ENCODE peak calls at places on chromosomes 3 and 15, in four cellular contexts. H is transverse colon, N is heart left ventricle, B is mucosa of descending colon. Y is an unnamed sample.

GRCh38 chr3:190617185-190617584 is 103.3 kb downstream of the IL1RAP start:
- DNase-seq in H (peak), N (no peak), B (peak), Y (no peak)

GRCh38 chr3:186340211-186340610 is 21.8 kb downstream of the DGKG start:
- DNase-seq in H (no peak), N (no peak), B (no peak), Y (no peak)

GRCh38 chr3:126557415-126557745 is 1.4 kb downstream of the C3orf22 start:
- DNase-seq in H (peak), N (no peak), B (peak), Y (peak)

GRCh38 chr15:78838480-78838879 is 27.2 kb upstream of the ADAMTS7 start:
- DNase-seq in H (no peak), N (no peak), B (peak), Y (no peak)

GRCh38 chr3:197482001-197482400 is 73.8 kb downstream of the BDH1 start:
- DNase-seq in H (no peak), N (no peak), B (no peak), Y (no peak)

GRCh38 chr15:75455424-75455981 is 4.0 kb upstream of the SIN3A start:
- DNase-seq in H (peak), N (peak), B (peak), Y (peak)

GRCh38 chr15:39125904-39126303 is 455.0 kb upstream of the THBS1 start:
- DNase-seq in H (peak), N (no peak), B (peak), Y (no peak)

GRCh38 chr15:81000144-81000625 is 538 bp upstream of the TLNRD1 start:
- DNase-seq in H (no peak), N (no peak), B (peak), Y (no peak)

GRCh38 chr3:82353281-82354171 is 592.1 kb upstream of the GBE1 start:
- DNase-seq in H (no peak), N (peak), B (no peak), Y (no peak)

GRCh38 chr3:9846231-9846630 is 2.4 kb upstream of the RPUSD3 start:
- DNase-seq in H (no peak), N (no peak), B (no peak), Y (no peak)

GRCh38 chr3:131315162-131315561 is 66.4 kb upstream of the NUDT16 start:
- DNase-seq in H (no peak), N (no peak), B (no peak), Y (no peak)

GRCh38 chr15:88911766-88912118 is 1.4 kb downstream of the MFGE8 start:
- DNase-seq in H (no peak), N (no peak), B (no peak), Y (no peak)

GRCh38 chr3:57919987-57920386 is 88.2 kb upstream of the FLNB start:
- DNase-seq in H (no peak), N (no peak), B (peak), Y (no peak)

GRCh38 chr3:38130631-38131065 is 6.3 kb downstream of the ACAA1 start:
- DNase-seq in H (peak), N (no peak), B (peak), Y (no peak)

GRCh38 chr15:69823223-69823907 is 274.4 kb downstream of the TLE3 start:
- DNase-seq in H (no peak), N (no peak), B (peak), Y (no peak)

GRCh38 chr3:355622-356021 is 159.1 kb downstream of the CHL1 start:
- DNase-seq in H (peak), N (no peak), B (peak), Y (no peak)

GRCh38 chr3:10437272-10437994 is 68.0 kb downstream of the ATP2B2 start:
- DNase-seq in H (no peak), N (no peak), B (peak), Y (no peak)

GRCh38 chr3:143972155-143972494 is 502 bp downstream of the DIPK2A start:
- DNase-seq in H (no peak), N (peak), B (no peak), Y (no peak)

GRCh38 chr3:8386221-8386620 is 115.4 kb upstream of the LMCD1 start:
- DNase-seq in H (no peak), N (no peak), B (no peak), Y (no peak)

GRCh38 chr3:8387591-8387990 is 114.0 kb upstream of the LMCD1 start:
- DNase-seq in H (no peak), N (no peak), B (no peak), Y (no peak)
- TF ChIP-seq CTCF in H (no peak), N (no peak), B (no peak), Y (no peak)

DNA sequence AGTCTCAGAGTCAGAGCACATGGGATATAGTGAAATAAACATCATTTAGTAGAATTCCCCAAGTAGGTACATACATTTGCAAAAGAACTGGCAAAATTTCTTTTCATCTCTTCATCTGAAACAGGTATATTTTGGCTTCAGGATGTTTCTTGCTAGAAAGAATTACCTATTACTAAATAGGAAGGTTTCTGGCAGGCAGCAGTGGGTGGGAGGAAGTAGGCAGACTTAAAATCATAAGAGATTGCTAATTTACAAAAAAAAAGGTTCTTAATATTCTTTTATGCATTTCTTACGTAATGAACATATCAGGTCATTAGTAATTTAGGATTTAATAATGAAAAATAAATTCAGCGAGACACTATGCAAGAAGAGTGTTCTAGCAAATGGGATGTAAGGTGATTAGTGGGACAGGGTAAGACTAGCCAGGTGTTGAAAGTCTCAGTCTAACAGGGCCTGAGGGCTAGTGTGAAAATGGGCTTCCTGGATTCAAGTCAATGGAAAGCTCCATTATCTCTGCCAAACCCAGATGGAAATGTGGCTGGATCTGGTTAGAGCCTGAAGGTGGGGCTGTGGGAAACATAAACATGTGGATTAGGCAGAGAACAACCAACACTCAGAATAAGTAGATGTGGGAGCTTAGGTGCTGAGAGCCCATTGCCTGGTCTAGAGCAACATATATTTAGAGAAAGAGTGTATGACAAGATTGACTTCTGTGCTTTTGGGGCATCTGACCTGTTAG is 127.4 kb upstream of the FEZF2 start:
- DNase-seq in H (no peak), N (no peak), B (no peak), Y (no peak)
- TF ChIP-seq CTCF in H (no peak), N (no peak), B (no peak), Y (no peak)

DNA sequence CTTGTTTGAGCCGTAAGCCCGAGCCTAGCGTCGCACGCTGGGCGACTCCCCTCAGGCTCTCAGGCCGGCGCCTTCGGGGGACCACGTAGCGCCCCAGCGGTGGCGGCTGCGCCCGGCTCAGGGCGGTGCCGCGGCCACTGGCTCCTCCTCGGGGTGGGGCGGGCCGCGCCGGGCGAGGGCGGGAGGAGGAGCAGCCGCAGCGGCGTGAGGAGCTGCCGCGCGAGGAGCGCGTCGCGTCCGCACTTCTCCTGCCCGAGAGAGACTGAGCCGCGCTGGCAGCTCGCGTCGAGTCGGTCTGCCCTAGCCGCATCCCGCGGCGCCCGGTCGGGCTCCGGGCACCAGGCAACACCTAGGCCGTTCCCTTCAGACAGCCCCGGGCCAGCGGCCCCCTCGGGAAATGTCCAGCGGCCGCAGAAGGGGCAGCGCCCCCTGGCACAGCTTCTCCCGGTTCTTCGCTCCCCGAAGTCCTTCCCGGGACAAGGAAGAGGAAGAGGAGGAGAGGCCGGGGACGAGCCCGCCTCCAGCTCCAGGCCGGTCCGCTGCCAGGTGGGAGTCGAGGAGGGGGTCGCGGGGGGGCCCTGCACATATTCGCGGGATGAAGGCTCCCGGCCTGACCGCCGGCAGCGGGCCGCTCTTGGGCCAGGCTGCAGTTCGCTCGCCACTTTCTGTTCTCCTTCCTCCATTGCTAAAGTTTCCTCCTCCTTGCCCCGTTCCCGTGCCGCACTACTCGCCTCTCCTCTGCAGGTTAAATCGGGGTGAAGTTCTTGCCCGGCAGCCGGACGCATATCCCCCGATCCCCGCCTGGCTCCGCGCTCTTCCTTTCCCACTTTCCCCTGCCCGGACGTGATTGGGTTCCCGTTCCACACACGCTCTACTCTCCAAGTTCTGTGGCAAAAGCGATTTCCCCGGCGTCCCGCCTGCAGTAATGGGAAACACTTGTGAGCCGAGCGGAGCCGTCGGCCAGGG is at the start of gene CRYBG3:
- DNase-seq in H (peak), N (peak), B (peak), Y (peak)
- TF ChIP-seq CTCF in H (peak), N (peak), B (no peak), Y (peak)

GRCh38 chr3:169748670-169749069 is 16.2 kb downstream of the TERC start:
- DNase-seq in H (no peak), N (no peak), B (no peak), Y (no peak)

GRCh38 chr3:169739067-169739466 is 25.8 kb downstream of the TERC start:
- DNase-seq in H (no peak), N (no peak), B (no peak), Y (no peak)

GRCh38 chr3:169746924-169747323 is 17.9 kb downstream of the TERC start:
- DNase-seq in H (no peak), N (no peak), B (no peak), Y (no peak)

GRCh38 chr3:169744332-169745054 is 20.4 kb downstream of the TERC start:
- DNase-seq in H (no peak), N (no peak), B (no peak), Y (no peak)
- TF ChIP-seq CTCF in H (no peak), N (peak), B (no peak), Y (peak)

GRCh38 chr3:52220380-52221026 is 4.9 kb downstream of the TLR9 start:
- DNase-seq in H (peak), N (peak), B (peak), Y (peak)
- TF ChIP-seq CTCF in H (peak), N (peak), B (peak), Y (peak)

GRCh38 chr15:63504247-63504978 is at the start of gene USP3:
- DNase-seq in H (peak), N (peak), B (peak), Y (peak)
- TF ChIP-seq CTCF in H (peak), N (peak), B (no peak), Y (peak)

DNA sequence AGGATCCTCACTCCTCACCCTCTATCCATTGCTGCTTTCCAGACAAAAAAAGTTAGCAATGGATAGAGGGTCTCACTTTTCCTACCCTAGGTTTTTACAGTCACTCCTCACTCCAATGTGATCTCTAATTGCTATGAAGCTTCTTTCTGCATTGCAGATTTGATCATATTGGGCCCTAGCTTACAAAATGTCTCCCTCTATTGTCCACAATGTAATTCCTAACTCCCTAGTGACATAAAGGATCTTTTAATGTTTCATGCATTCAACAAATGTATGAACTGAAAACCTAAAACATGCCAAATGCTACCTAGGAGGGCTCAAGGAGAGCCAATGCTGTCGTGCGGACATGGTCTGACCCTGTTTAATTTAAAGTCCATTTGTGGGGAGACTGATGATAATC is 234.8 kb downstream of the CADM2 start:
- DNase-seq in H (no peak), N (no peak), B (no peak), Y (no peak)
- TF ChIP-seq CTCF in H (no peak), N (no peak), B (no peak), Y (no peak)